ENCODE peak calls at places on chromosomes 7 and 10, in five cellular contexts. I, K, F, V and E are unnamed samples.

GRCh38 chr7:2603388-2603965 is 28.3 kb upstream of the TTYH3 start:
- DNase-seq in I (no peak), K (no peak), F (no peak), V (no peak), E (no peak)

GRCh38 chr7:44114586-44115310 is 8.6 kb downstream of the POLD2 start:
- DNase-seq in I (peak; percentile 69), K (no peak), F (no peak), V (peak; percentile 55), E (no peak)

GRCh38 chr10:73899401-73899780 is 11.5 kb upstream of the PLAU start:
- DNase-seq in I (no peak), K (peak; percentile 92), F (peak; percentile 98), V (no peak), E (peak; percentile 75)

GRCh38 chr7:57328963-57329362 is 121.0 kb upstream of the ZNF716 start:
- DNase-seq in I (no peak), K (no peak), F (no peak), V (no peak), E (no peak)

GRCh38 chr7:18119985-18120384 is 92.3 kb upstream of the PRPS1L1 start:
- DNase-seq in I (no peak), K (peak; percentile 21), F (peak; percentile 11), V (no peak), E (peak; percentile 26)

GRCh38 chr10:109987413-109987812 is 20.4 kb upstream of the ADD3 start:
- DNase-seq in I (no peak), K (peak; percentile 37), F (peak; percentile 94), V (no peak), E (no peak)

GRCh38 chr7:28418311-28418710 is 6.0 kb downstream of the CREB5 start:
- DNase-seq in I (no peak), K (no peak), F (no peak), V (no peak), E (no peak)

GRCh38 chr7:32158751-32159360 is 88.6 kb upstream of the PDE1C start:
- DNase-seq in I (no peak), K (peak; percentile 53), F (peak; percentile 54), V (no peak), E (no peak)

GRCh38 chr7:157621131-157621681 is 284.4 kb downstream of the DNAJB6 start:
- DNase-seq in I (no peak), K (no peak), F (no peak), V (no peak), E (no peak)

GRCh38 chr7:130273081-130273699 is 6.5 kb downstream of the CPA2 start:
- DNase-seq in I (no peak), K (peak; percentile 24), F (peak; percentile 85), V (no peak), E (peak; percentile 91)

GRCh38 chr7:2601907-2602735 is 29.7 kb upstream of the TTYH3 start:
- DNase-seq in I (no peak), K (no peak), F (no peak), V (peak; percentile 31), E (no peak)

GRCh38 chr7:97298561-97298960 is 181.1 kb downstream of the SDHAF3 start:
- DNase-seq in I (no peak), K (no peak), F (peak; percentile 11), V (no peak), E (no peak)

GRCh38 chr7:27866256-27866655 is 126.3 kb downstream of the TAX1BP1 start:
- DNase-seq in I (no peak), K (no peak), F (no peak), V (no peak), E (no peak)

GRCh38 chr7:107660381-107661080 is at the start of gene SLC26A4:
- DNase-seq in I (no peak), K (no peak), F (no peak), V (no peak), E (peak; percentile 5)

GRCh38 chr10:92914478-92915066 is 66.3 kb downstream of the EXOC6 start:
- DNase-seq in I (no peak), K (peak; percentile 57), F (peak; percentile 33), V (peak; percentile 18), E (peak; percentile 89)

GRCh38 chr10:112409755-112410154 is 35.8 kb downstream of the ACSL5 start:
- DNase-seq in I (no peak), K (no peak), F (no peak), V (no peak), E (no peak)

GRCh38 chr10:60968504-60968903 is 24.5 kb upstream of the RHOBTB1 start:
- DNase-seq in I (no peak), K (no peak), F (no peak), V (no peak), E (no peak)

GRCh38 chr10:60967854-60968484 is 24.0 kb upstream of the RHOBTB1 start:
- DNase-seq in I (no peak), K (no peak), F (no peak), V (no peak), E (no peak)

GRCh38 chr10:60964257-60965235 is 20.6 kb upstream of the RHOBTB1 start:
- DNase-seq in I (peak; percentile 58), K (peak; percentile 91), F (peak; percentile 86), V (peak; percentile 49), E (peak; percentile 90)

GRCh38 chr10:60970526-60970925 is 26.5 kb upstream of the RHOBTB1 start:
- DNase-seq in I (no peak), K (no peak), F (no peak), V (no peak), E (no peak)

GRCh38 chr10:60967260-60967659 is 23.3 kb upstream of the RHOBTB1 start:
- DNase-seq in I (no peak), K (no peak), F (no peak), V (no peak), E (no peak)
- H3K4me3 ChIP-seq in I (no peak overlapping the region), K (no peak overlapping the region), F (no peak overlapping the region), V (no peak overlapping the region), E (no peak overlapping the region)

GRCh38 chr7:105488219-105488571 is 33.9 kb downstream of the PUS7 start:
- DNase-seq in I (no peak), K (no peak), F (no peak), V (no peak), E (no peak)
- H3K27ac ChIP-seq in I (peak overlapping the region; percentile 45), K (peak overlapping the region; percentile 98), F (peak overlapping the region; percentile 22), V (no peak overlapping the region), E (no peak overlapping the region)

GRCh38 chr10:99236627-99237309 is 1.1 kb upstream of the HPSE2 start:
- DNase-seq in I (no peak), K (no peak), F (no peak), V (no peak), E (peak; percentile 17)

GRCh38 chr10:99234739-99235468 is 748 bp downstream of the HPSE2 start:
- DNase-seq in I (no peak), K (no peak), F (peak; percentile 0), V (no peak), E (peak; percentile 24)

GRCh38 chr10:99234067-99234738 is 1.4 kb downstream of the HPSE2 start:
- DNase-seq in I (peak; percentile 42), K (peak; percentile 26), F (peak; percentile 43), V (peak; percentile 50), E (peak; percentile 66)

GRCh38 chr10:99235872-99236626 is 397 bp upstream of the HPSE2 start:
- DNase-seq in I (no peak), K (no peak), F (no peak), V (peak; percentile 11), E (peak; percentile 72)

DNA sequence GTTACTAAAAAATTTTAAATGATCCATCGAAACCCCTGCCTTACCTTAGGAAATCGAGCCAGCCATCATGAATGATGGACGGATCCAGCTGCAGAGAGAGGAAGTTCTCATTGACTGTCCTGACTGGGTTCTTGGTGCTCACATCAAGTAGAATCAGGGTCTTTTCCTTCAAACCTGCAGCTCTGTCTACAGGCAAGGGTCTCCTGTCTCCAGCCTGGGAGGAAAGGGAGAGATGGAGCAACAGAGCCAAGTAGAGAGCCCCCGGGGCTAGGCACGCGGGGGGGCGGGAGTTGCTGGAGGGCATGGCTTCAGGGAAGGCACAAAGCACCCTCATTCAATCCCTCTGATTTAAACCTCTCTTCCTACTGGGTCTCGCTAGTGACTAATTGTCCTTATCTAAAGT is at the start of gene HPSE2:
- DNase-seq in I (no peak), K (no peak), F (no peak), V (no peak), E (peak; percentile 0)
- H3K4me3 ChIP-seq in I (peak within 1 kb of the TSS; percentile 65), K (no peak within 1 kb of the TSS), F (peak within 1 kb of the TSS; percentile 46), V (peak within 1 kb of the TSS; percentile 25), E (peak within 1 kb of the TSS; percentile 36)

GRCh38 chr10:78852447-78852846 is 216.3 kb upstream of the ZMIZ1 start:
- DNase-seq in I (no peak), K (no peak), F (no peak), V (no peak), E (no peak)
- H3K27ac ChIP-seq in I (no peak overlapping the region), K (no peak overlapping the region), F (no peak overlapping the region), V (no peak overlapping the region), E (no peak overlapping the region)

DNA sequence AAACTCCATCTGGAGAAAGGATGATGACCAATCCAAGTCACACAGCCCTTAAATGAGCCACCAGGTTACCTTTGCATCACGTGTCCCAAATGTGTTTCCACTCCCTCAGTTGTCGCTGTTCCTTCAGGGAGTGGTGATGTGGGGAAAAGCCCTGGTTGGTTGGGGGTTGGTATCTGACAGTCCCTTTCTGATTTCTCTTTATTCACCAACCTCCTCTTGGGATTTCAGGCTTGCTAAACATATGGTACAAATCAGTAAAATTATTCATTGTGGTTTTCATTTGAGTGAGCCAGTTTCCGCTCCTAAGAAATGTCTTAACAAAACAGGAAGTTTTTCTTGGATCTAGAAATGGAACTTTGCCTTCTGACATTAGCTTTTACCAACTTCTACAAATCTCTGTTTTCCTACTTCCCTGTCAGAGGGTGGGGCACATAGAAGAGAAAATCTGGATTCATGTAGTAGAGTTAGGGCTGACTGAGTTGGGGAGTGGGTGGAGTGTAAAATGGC is 40.0 kb upstream of the KMT2E start:
- DNase-seq in I (no peak), K (peak; percentile 94), F (peak; percentile 94), V (no peak), E (no peak)
- H3K4me3 ChIP-seq in I (no peak overlapping the region), K (no peak overlapping the region), F (no peak overlapping the region), V (no peak overlapping the region), E (no peak overlapping the region)